ENCODE peak calls at places on chromosomes 7 and 10, in eight cellular contexts. C, M, Z, Y, U, V, H and Q are unnamed samples. For H3K4me1, the result is how much of the 10 kb centered on the place peaks cover.

GRCh38 chr10:124162774-124163354 is 69.5 kb upstream of the CHST15 start:
- DNase-seq in C (no peak), M (no peak), Z (no peak), Y (no peak), U (no peak), V (no peak), H (no peak), Q (no peak)

GRCh38 chr10:124517466-124517865 is 55.8 kb downstream of the LHPP start:
- DNase-seq in C (peak), M (no peak), Z (no peak), Y (no peak), U (no peak), V (no peak), H (no peak), Q (no peak)

GRCh38 chr7:42144253-42145002 is 92.6 kb downstream of the GLI3 start:
- DNase-seq in C (no peak), M (peak), Z (no peak), Y (no peak), U (no peak), V (peak), H (no peak), Q (no peak)

GRCh38 chr7:133510326-133511055 is 257.6 kb downstream of the EXOC4 start:
- DNase-seq in C (no peak), M (peak), Z (peak), Y (peak), U (peak), V (no peak), H (no peak), Q (no peak)

GRCh38 chr10:107520348-107520747 is 355.8 kb upstream of the SORCS1 start:
- DNase-seq in C (no peak), M (no peak), Z (no peak), Y (no peak), U (no peak), V (no peak), H (no peak), Q (no peak)

GRCh38 chr7:320297-320696 is 30.3 kb downstream of the FOXL3 start:
- DNase-seq in C (no peak), M (no peak), Z (no peak), Y (no peak), U (no peak), V (no peak), H (no peak), Q (no peak)

GRCh38 chr7:155761162-155761561 is 51.1 kb downstream of the SHH start:
- DNase-seq in C (no peak), M (no peak), Z (no peak), Y (no peak), U (no peak), V (no peak), H (no peak), Q (no peak)

GRCh38 chr7:30708412-30708811 is 26.2 kb upstream of the CRHR2 start:
- DNase-seq in C (no peak), M (no peak), Z (no peak), Y (no peak), U (no peak), V (no peak), H (no peak), Q (no peak)

GRCh38 chr10:54396004-54396403 is 405.0 kb downstream of the PCDH15 start:
- DNase-seq in C (no peak), M (no peak), Z (no peak), Y (no peak), U (no peak), V (no peak), H (no peak), Q (no peak)

DNA sequence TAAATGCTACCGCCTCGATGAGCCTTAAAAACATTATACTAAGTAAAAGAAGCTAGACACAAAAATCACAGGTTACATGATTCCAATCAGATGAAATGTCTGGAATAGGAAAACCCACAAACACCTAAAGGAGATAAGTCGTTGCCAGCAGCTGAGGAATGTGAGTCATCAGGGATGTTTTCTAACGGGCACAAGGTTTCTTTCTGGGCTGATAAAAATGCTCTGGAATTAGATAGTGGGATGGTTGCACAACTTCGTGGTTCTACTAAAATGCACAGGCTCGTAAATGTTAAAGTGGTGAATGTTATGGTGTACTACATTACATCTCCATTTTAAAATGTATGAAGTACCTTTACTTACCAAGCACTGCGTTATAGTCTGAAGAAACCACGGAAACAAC is 9.7 kb downstream of the ABLIM1 start:
- DNase-seq in C (no peak), M (peak), Z (peak), Y (peak), U (peak), V (peak), H (no peak), Q (peak)
- H3K4me2 ChIP-seq in C (no peak), M (peak), Z (peak), Y (no peak), U (no peak), V (peak), H (no peak), Q (peak)

DNA sequence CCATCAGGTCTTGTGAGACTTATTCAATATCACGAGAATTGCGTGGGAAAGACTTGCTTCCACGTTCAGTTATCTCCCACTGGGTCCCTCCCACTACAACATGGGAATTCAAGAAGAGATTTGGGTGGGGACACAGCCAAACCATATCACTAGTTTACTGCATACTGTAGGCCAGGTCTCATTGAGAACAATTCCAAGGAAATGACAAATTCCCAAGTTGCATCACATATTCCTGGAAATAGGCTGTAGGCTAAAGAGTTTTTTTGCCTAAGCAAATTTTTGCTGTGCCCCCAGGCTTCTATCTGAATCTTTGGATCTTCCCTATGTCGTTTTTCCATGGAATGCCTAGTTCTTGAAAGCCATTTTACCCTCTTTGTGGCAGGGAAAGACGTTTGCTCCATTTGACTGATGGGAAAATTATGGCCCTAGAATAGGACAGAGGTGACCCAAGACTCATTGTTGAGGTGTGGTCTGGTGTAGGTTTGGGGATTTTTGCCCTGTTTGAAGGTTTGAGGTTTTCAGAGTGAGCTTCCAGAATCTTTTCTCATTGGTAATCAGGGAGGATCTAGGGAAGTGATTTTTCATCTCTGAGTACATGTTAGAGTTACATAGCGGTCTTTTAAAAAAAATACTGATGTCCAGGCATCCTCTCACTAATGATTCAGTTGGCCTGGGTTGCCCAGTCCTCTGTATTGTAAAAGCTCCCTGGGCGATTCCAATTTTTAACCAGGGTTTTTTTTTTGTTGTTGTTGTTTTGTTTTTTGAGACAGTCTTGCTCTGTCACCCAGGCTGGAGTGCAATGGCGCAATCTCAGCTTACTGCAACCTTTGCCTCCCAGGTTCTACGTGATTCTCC is 44.4 kb downstream of the TACR2 start:
- DNase-seq in C (no peak), M (peak), Z (no peak), Y (peak), U (no peak), V (peak), H (no peak), Q (peak)
- H3K4me1 ChIP-seq in C (under half), M (under half), Z (under half), Y (under half), U (under half), V (under half), H (under half), Q (under half)

GRCh38 chr7:101936612-101937231 is 119.3 kb downstream of the CUX1 start:
- DNase-seq in C (peak), M (peak), Z (no peak), Y (peak), U (peak), V (no peak), H (peak), Q (no peak)

GRCh38 chr7:101938115-101938514 is 120.7 kb downstream of the CUX1 start:
- DNase-seq in C (no peak), M (no peak), Z (no peak), Y (no peak), U (no peak), V (no peak), H (no peak), Q (no peak)

GRCh38 chr7:101940830-101941229 is 123.4 kb downstream of the CUX1 start:
- DNase-seq in C (peak), M (no peak), Z (no peak), Y (peak), U (peak), V (no peak), H (peak), Q (no peak)

GRCh38 chr7:101940151-101940550 is 122.7 kb downstream of the CUX1 start:
- DNase-seq in C (no peak), M (no peak), Z (no peak), Y (no peak), U (no peak), V (no peak), H (no peak), Q (no peak)

DNA sequence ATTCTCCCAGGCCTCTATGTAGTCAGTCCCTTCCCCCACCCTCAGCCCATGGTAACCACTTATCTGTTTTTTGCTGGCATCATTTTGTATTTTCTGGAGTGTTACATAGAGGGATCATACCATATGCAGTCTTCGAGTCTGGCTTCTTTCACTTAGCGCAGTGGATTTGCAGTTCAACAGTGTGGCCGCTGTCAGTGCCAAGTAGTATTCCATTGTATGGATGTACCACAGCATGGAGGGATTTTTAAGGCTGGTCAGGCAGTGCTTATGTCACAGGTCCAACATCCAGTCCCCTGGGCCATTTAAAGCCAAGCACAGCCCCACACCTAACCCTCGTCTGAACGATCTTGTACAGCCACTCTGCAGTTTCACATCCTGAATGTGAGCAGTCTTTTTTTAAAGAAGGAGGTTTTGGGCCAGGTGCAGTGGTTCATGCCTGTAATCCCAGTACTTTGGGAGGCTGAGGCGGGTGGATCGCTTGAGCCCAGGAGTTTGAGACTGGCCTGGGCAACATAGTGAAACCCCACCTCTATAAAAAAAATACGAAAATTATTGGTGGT is 121.8 kb downstream of the CUX1 start:
- DNase-seq in C (no peak), M (no peak), Z (no peak), Y (no peak), U (no peak), V (no peak), H (peak), Q (no peak)
- H3K4me2 ChIP-seq in C (no peak), M (no peak), Z (no peak), Y (no peak), U (no peak), V (no peak), H (peak), Q (no peak)

GRCh38 chr10:15180736-15181135 is 12.2 kb upstream of the NMT2 start:
- DNase-seq in C (no peak), M (peak), Z (peak), Y (peak), U (no peak), V (no peak), H (no peak), Q (no peak)
- H3K4me1 ChIP-seq in C (under half), M (under half), Z (under half), Y (under half), U (under half), V (under half), H (under half), Q (under half)

DNA sequence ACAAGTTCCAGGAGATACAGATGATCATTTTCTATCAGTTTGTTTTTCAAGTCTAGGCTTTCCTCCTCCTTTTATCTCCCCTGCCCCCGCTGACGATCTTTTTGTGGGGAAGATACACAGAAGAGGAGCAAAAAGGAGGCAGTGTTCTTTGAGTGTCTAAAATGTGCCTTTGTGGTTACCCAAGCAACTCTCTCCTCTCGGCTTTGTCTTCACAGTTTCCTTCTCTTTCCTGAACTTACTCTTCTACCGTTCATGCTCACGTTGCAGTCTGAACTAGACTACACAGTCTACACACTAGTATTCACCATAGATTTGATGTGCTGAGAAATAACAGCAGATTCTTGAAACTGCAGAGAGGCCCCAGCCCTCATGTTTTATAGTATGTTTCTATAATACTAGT is 23.6 kb downstream of the CEP41 start:
- DNase-seq in C (no peak), M (no peak), Z (no peak), Y (no peak), U (no peak), V (no peak), H (no peak), Q (no peak)
- H3K4me2 ChIP-seq in C (peak), M (no peak), Z (no peak), Y (no peak), U (peak), V (no peak), H (no peak), Q (no peak)

GRCh38 chr7:142593106-142593505 is 156.2 kb upstream of the PRSS1 start:
- DNase-seq in C (no peak), M (no peak), Z (no peak), Y (no peak), U (no peak), V (no peak), H (no peak), Q (no peak)
- H3K4me1 ChIP-seq in C (under half), M (under half), Z (under half), Y (under half), U (under half), V (under half), H (under half), Q (under half)

GRCh38 chr10:60167056-60167455 is 222.6 kb downstream of the ANK3 start:
- DNase-seq in C (no peak), M (peak), Z (no peak), Y (no peak), U (no peak), V (no peak), H (no peak), Q (no peak)
- H3K4me2 ChIP-seq in C (no peak), M (peak), Z (peak), Y (no peak), U (no peak), V (no peak), H (no peak), Q (no peak)

GRCh38 chr7:105017263-105018051 is 3.5 kb downstream of the KMT2E start:
- DNase-seq in C (no peak), M (no peak), Z (no peak), Y (no peak), U (no peak), V (no peak), H (peak), Q (no peak)
- H3K4me1 ChIP-seq in C (under half), M (half or more), Z (under half), Y (under half), U (under half), V (under half), H (half or more), Q (under half)

DNA sequence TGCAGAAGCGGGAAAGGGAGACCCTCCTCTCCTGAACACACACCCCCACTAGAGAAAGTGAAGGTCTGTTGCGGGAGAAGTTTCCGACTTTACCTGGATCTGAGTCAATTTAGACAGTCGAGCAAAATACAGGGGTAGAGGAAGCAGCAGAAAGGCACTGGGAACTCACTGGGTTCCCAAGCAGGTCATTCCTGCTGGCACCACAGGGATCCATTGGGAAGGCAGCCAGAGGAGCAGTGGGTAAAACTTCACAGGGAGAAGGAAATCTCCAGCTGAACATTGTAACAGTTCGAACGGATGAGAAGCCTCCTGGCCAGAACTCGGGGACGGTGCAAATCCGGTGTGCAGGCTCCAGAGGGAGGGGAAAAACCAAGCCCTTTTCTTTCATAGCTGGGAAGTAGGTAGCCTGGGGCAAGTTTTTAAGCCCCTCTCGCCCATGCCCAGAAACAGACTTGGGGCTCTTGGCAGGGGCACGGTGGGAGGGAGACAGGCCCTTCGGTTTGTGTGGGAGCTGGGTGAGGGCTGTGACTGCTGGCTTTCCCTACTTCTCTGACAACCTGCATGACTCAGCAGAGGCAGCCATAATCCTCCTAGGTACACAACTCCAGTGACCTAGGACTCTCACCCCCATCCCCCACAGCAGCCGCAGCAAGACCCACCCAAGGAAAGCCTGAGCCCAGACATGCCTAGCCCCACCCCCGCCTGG is 51.9 kb downstream of the DDC start:
- DNase-seq in C (no peak), M (no peak), Z (no peak), Y (no peak), U (no peak), V (no peak), H (no peak), Q (no peak)
- H3K4me2 ChIP-seq in C (no peak), M (no peak), Z (no peak), Y (no peak), U (no peak), V (no peak), H (no peak), Q (no peak)

DNA sequence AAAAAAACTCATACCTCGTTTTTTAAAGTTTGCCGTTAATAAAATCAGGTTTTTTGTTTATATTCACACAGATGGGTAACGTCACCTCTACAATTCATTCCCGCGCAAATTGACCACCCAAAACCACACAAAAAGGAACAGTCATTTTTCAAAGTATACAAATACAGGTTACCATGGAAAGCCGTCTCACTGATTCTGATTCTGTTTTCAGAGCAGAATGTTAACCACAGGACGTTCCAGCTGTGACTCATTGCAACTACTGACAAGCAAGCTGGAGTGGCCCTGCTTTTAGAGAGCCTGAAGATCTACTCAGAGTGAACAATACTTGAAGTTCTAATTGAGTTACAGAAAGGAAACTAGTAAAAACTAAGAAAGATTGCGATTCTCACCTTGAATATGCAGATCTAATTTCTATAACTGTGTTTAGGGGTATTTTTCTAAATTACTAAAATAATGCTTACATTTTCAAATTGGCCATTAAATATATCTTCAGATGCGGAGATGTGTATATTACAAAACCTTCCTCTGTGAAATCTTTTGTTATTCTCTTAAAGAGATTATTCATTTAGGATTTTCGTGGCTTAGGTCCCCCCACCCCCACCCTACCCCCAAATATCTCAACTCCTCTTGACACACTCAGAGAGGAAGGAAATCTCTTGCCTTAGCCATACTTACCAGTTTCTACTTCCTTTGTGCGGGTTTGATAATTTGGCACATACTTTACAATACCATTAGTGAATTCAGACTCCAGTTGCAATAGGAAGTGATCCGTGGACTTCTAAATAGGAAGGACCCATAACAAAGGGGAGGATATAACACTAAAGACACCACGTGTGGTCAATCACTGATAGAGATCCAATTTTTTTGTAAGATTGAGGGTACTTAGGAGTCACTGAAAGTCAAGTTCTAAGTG is 106.0 kb downstream of the CUBN start:
- DNase-seq in C (peak), M (peak), Z (peak), Y (peak), U (peak), V (peak), H (peak), Q (peak)
- H3K4me1 ChIP-seq in C (half or more), M (half or more), Z (under half), Y (under half), U (under half), V (under half), H (under half), Q (under half)